ENCODE peak calls at places on chromosome 12, in eight cellular contexts. V is endothelial cell of umbilical vein, Q is tibial artery, X is foreskin keratinocyte, S is neural progenitor cell, W is upper lobe of left lung, T is cardiac muscle cell, I is BE2C. D is an unnamed sample. For H3K27me3, the result is how much of the 10 kb centered on the place peaks cover.

GRCh38 chr12:112798019-112798760 is 6.6 kb downstream of the RPH3A start:
- DNase-seq in T (no peak), I (peak), V (peak), X (no peak), S (no peak), W (no peak), Q (no peak), D (no peak)

GRCh38 chr12:12804432-12804886 is 8.7 kb upstream of the DDX47 start:
- DNase-seq in Q (no peak), I (no peak), S (no peak), X (peak), V (peak), W (no peak), T (no peak), D (no peak)

GRCh38 chr12:80837342-80837978 is 100.3 kb downstream of the LIN7A start:
- DNase-seq in V (peak), I (peak), W (peak), S (peak), Q (no peak), T (peak), X (peak), D (peak)

GRCh38 chr12:75812341-75813018 is 219.1 kb downstream of the PHLDA1 start:
- DNase-seq in Q (no peak), S (peak), T (no peak), W (no peak), V (no peak), I (peak), X (no peak), D (peak)

GRCh38 chr12:12560587-12561304 is 1.9 kb downstream of the DUSP16 start:
- DNase-seq in T (peak), S (peak), V (peak), W (peak), I (no peak), X (peak), Q (peak), D (peak)

GRCh38 chr12:30201301-30202160 is 417.8 kb upstream of the TMTC1 start:
- DNase-seq in X (no peak), W (no peak), T (peak), V (peak), Q (no peak), I (peak), S (no peak), D (no peak)

GRCh38 chr12:122527478-122527944 is 462 bp downstream of the KNTC1 start:
- DNase-seq in V (peak), W (peak), X (no peak), I (no peak), T (no peak), S (peak), Q (no peak), D (peak)

GRCh38 chr12:6699989-6700645 is 498 bp downstream of the PIANP start:
- DNase-seq in V (no peak), T (no peak), S (peak), Q (no peak), W (no peak), I (peak), X (no peak), D (peak)

GRCh38 chr12:116150001-116150400 is 127.5 kb downstream of the MED13L start:
- DNase-seq in W (no peak), X (no peak), Q (no peak), T (no peak), S (no peak), V (peak), I (peak), D (no peak)

GRCh38 chr12:20004951-20005350 is 363.4 kb upstream of the PDE3A start:
- DNase-seq in T (peak), V (no peak), Q (no peak), I (no peak), W (no peak), X (peak), S (no peak), D (no peak)

GRCh38 chr12:62957233-62957953 is 22.4 kb upstream of the PPM1H start:
- DNase-seq in I (no peak), S (no peak), W (no peak), X (no peak), V (no peak), T (peak), Q (no peak), D (no peak)

GRCh38 chr12:98696036-98696646 is 51.1 kb downstream of the APAF1 start:
- DNase-seq in W (no peak), Q (no peak), X (no peak), I (no peak), V (no peak), T (no peak), S (peak), D (no peak)

GRCh38 chr12:124026755-124027745 is 54.0 kb downstream of the ZNF664 start:
- DNase-seq in W (no peak), I (no peak), V (peak), S (no peak), X (peak), T (peak), Q (no peak), D (no peak)

GRCh38 chr12:76020731-76021672 is 10.6 kb downstream of the PHLDA1 start:
- DNase-seq in S (no peak), Q (no peak), T (peak), X (peak), W (peak), V (peak), I (no peak), D (no peak)

GRCh38 chr12:90909069-90909676 is 45.8 kb downstream of the CCER1 start:
- DNase-seq in V (peak), S (peak), T (peak), Q (no peak), X (peak), I (peak), W (no peak), D (peak)

GRCh38 chr12:28708918-28709371 is 440.1 kb upstream of the FAR2 start:
- DNase-seq in Q (peak), X (no peak), I (no peak), T (peak), S (no peak), W (no peak), V (no peak), D (no peak)

GRCh38 chr12:106074706-106075392 is 63.9 kb downstream of the NUAK1 start:
- DNase-seq in W (no peak), S (peak), I (no peak), X (no peak), Q (no peak), T (peak), V (peak), D (no peak)

GRCh38 chr12:105084251-105085250 is at the start of gene ALDH1L2:
- DNase-seq in W (peak), X (peak), T (peak), S (peak), V (peak), I (peak), Q (peak), D (peak)

GRCh38 chr12:17511369-17511768 is 578.6 kb downstream of the RERGL start:
- DNase-seq in Q (no peak), I (no peak), W (no peak), S (no peak), T (no peak), X (no peak), V (no peak), D (no peak)

GRCh38 chr12:118055865-118056773 is 4.9 kb downstream of the WSB2 start:
- DNase-seq in W (no peak), S (no peak), T (no peak), I (no peak), Q (no peak), V (no peak), X (no peak), D (no peak)

GRCh38 chr12:116404913-116405611 is 127.6 kb upstream of the MED13L start:
- DNase-seq in S (no peak), W (no peak), I (no peak), X (no peak), V (no peak), T (no peak), Q (no peak), D (no peak)

GRCh38 chr12:49340971-49341776 is 4.2 kb upstream of the C1QL4 start:
- DNase-seq in I (no peak), S (peak), Q (no peak), V (no peak), W (peak), X (no peak), T (no peak), D (no peak)

GRCh38 chr12:59179231-59179630 is 258.9 kb upstream of the LRIG3 start:
- DNase-seq in T (no peak), V (no peak), S (no peak), Q (no peak), W (no peak), I (no peak), X (peak), D (no peak)

GRCh38 chr12:117060236-117060926 is 38.8 kb downstream of the TESC start:
- DNase-seq in I (peak), V (no peak), X (no peak), T (no peak), S (peak), W (no peak), Q (no peak), D (peak)

GRCh38 chr12:131793623-131794022 is 34.6 kb upstream of the MMP17 start:
- DNase-seq in W (no peak), X (no peak), T (peak), V (no peak), S (peak), Q (no peak), I (no peak), D (no peak)

GRCh38 chr12:7241404-7242005 is 52.0 kb downstream of the PEX5 start:
- DNase-seq in Q (no peak), T (peak), V (no peak), S (no peak), I (no peak), X (peak), W (no peak), D (no peak)

GRCh38 chr12:108825205-108825950 is 32.0 kb downstream of the SSH1 start:
- DNase-seq in X (no peak), T (peak), W (no peak), Q (no peak), I (no peak), S (no peak), V (no peak), D (no peak)

GRCh38 chr12:122023339-122024131 is 1.9 kb downstream of the BCL7A start:
- DNase-seq in X (peak), T (peak), W (peak), I (peak), V (peak), S (peak), Q (peak), D (peak)

GRCh38 chr12:95608252-95609033 is 57.2 kb upstream of the USP44 start:
- DNase-seq in S (no peak), Q (peak), V (peak), I (no peak), X (peak), W (peak), T (peak), D (no peak)

GRCh38 chr12:27552235-27552634 is 28.2 kb downstream of the PPFIBP1 start:
- DNase-seq in T (no peak), I (no peak), V (no peak), W (no peak), X (no peak), Q (no peak), S (no peak), D (no peak)

GRCh38 chr12:95321516-95322246 is 104.1 kb downstream of the VEZT start:
- DNase-seq in Q (no peak), W (no peak), V (no peak), X (no peak), T (no peak), S (no peak), I (no peak), D (peak)

GRCh38 chr12:57235012-57235727 is 5.7 kb downstream of the SHMT2 start:
- DNase-seq in V (peak), Q (peak), I (peak), W (no peak), S (peak), X (peak), T (peak), D (no peak)
- TF ChIP-seq CTCF in V (no peak), Q (peak), I (peak), W (no peak), S (no peak), X (peak), T (peak), D (no peak)

GRCh38 chr12:43815416-43815815 is 9.3 kb upstream of the TWF1 start:
- DNase-seq in V (no peak), S (no peak), W (no peak), Q (no peak), T (no peak), I (no peak), X (no peak), D (no peak)
- H3K27me3 ChIP-seq in V (under half), S (under half), W (under half), Q (under half), T (under half), I (under half), X (under half), D (under half)

GRCh38 chr12:46144433-46144832 is 124.4 kb downstream of the SLC38A1 start:
- DNase-seq in Q (no peak), W (no peak), X (no peak), V (no peak), S (no peak), I (no peak), T (no peak), D (no peak)
- TF ChIP-seq CTCF in Q (no peak), W (no peak), X (no peak), V (no peak), S (no peak), I (no peak), T (no peak), D (no peak)

DNA sequence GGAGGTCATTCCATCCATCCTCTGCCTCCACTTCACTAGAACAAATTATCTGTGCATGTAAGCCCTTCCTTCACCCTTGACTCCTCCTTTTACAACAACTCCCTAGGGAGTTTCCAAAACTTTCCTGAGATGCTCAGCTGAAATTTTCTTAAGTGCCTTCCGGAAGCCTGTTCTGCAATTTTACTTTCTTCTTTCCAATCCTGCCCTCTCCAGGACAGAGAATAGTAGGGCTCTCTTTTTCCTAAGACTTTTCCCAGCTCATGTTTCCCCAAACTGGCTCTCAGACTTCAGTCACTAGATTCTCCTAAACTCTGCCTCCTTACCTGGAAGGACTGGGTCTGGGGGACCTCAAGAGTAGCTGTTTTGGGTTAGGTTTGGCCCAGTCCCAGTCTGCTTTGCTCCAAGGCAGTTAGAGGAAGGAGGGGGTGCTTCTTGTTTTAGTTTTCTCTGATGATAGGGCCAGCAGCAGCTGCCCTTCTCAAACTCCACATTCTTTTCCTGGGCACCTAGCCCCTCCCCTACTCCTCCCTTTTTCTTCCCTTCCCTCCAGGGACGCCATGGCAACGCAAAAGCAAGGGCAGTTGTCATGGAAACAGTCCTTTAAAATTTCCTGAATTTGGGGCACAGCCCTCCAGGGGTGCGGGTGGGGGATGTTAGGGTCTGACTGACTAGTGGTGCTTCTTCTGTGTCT is 17.1 kb downstream of the PPP1R1A start:
- DNase-seq in T (peak), S (peak), X (no peak), W (no peak), I (no peak), Q (no peak), V (no peak), D (no peak)
- H3K27me3 ChIP-seq in T (under half), S (under half), X (under half), W (under half), I (under half), Q (under half), V (under half), D (under half)

GRCh38 chr12:52093346-52093745 is 13.8 kb downstream of the SMIM41 start:
- DNase-seq in X (no peak), V (no peak), W (no peak), S (no peak), Q (no peak), T (no peak), I (no peak), D (no peak)
- TF ChIP-seq CTCF in X (no peak), V (no peak), W (no peak), S (no peak), Q (no peak), T (no peak), I (no peak), D (no peak)

GRCh38 chr12:130587966-130588365 is 128.1 kb downstream of the RIMBP2 start:
- DNase-seq in I (no peak), Q (no peak), S (no peak), W (no peak), V (no peak), T (no peak), X (no peak), D (no peak)
- H3K27me3 ChIP-seq in I (under half), Q (under half), S (under half), W (under half), V (under half), T (under half), X (under half), D (under half)